ENCODE peak calls at places on chromosomes 11 and 22, in four cellular contexts. M is hepatocyte, A is BE2C, P is brain microvascular endothelial cell. T is an unnamed sample.
A peak's percentile ranks its signal among the peaks of the same experiment; 100 is the strongest.

GRCh38 chr11:17179972-17180371 is 27.8 kb downstream of the PIK3C2A start:
- DNase-seq in P (no peak), M (no peak), A (no peak), T (no peak)

GRCh38 chr11:20113147-20113435 is 47.2 kb downstream of the DBX1 start:
- DNase-seq in P (no peak), A (no peak), M (no peak), T (no peak)

GRCh38 chr22:36925388-36926290 is 12.2 kb downstream of the CSF2RB start:
- DNase-seq in A (no peak), M (no peak), P (no peak), T (peak; percentile 14)

GRCh38 chr22:24486501-24486921 is 8.6 kb upstream of the UPB1 start:
- DNase-seq in P (peak; percentile 82), A (no peak), M (no peak), T (peak; percentile 70)

GRCh38 chr11:99098751-99099150 is 78.0 kb downstream of the CNTN5 start:
- DNase-seq in P (no peak), A (no peak), M (no peak), T (no peak)

GRCh38 chr11:92306966-92307504 is 82.4 kb downstream of the FAT3 start:
- DNase-seq in P (no peak), M (no peak), A (peak; percentile 53), T (peak; percentile 16)

GRCh38 chr11:122584670-122585069 is 70.9 kb upstream of the UBASH3B start:
- DNase-seq in P (no peak), A (no peak), M (no peak), T (no peak)

GRCh38 chr11:65382036-65382803 is at the start of gene SLC25A45:
- DNase-seq in M (peak; percentile 97), A (peak; percentile 88), P (peak; percentile 98), T (peak; percentile 99)

GRCh38 chr22:27218012-27218483 is 560.7 kb downstream of the MIAT start:
- DNase-seq in A (peak; percentile 30), M (no peak), P (no peak), T (no peak)
- H3K4me3 ChIP-seq in A (no peak overlapping the region), M (no peak overlapping the region), P (no peak overlapping the region), T (no peak overlapping the region)

GRCh38 chr11:45895553-45896259 is 10.3 kb downstream of the MAPK8IP1 start:
- DNase-seq in P (no peak), A (no peak), M (no peak), T (no peak)
- TF ChIP-seq CTCF in P (no peak), A (no peak), M (no peak), T (no peak)

DNA sequence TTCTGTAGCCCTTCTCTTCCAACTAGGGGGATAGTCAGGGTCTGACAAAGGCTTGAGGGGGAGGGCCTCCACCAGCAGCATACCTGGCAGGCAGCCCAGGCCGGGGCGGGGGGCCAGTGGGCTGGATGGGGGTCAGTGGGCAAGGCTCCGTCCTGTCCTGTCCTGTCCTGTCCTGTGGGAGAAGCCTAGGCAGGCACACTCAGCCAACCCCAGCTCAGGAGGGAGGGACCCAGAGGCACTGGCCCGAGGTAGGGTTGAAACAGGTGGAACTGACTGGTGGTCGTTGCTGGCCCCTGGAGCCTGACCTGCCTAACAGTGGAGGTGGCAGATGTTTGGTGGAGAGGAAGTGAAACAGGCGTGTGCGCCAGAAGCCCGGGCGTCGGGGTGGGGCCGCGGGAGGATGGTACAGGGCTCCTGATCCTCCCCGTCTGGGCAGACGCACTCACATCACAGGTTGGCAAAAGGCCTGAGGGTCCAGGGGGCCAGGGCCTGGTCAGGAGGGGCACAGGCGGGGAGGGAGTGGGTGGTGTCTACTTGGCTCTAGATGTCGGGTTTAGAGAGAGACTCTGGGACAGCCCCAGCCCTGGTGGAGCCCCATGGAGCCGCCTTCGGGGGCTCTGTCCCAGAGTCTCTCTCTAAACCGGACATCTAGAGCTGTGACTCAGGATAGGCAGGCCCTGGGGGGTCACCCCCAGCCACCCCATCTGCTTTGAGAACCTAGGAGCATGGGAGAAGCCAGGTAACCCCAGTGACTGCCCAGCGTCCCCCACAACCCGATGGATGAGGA is 32.5 kb upstream of the GRAMD4 start:
- DNase-seq in P (no peak), A (no peak), M (peak; percentile 5), T (no peak)
- H3K4me3 ChIP-seq in P (no peak overlapping the region), A (no peak overlapping the region), M (no peak overlapping the region), T (no peak overlapping the region)

GRCh38 chr11:118792642-118793124 is 1.7 kb upstream of the DDX6 start:
- DNase-seq in P (peak; percentile 89), A (peak; percentile 78), M (peak; percentile 88), T (peak; percentile 91)

GRCh38 chr11:118791961-118792578 is 1.1 kb upstream of the DDX6 start:
- DNase-seq in M (peak; percentile 48), P (peak; percentile 2), A (peak; percentile 30), T (peak; percentile 11)

GRCh38 chr11:118790357-118791014 is 478 bp downstream of the DDX6 start:
- DNase-seq in P (peak; percentile 38), A (peak; percentile 77), M (peak; percentile 83), T (peak; percentile 53)

GRCh38 chr11:118789501-118790356 is 1.2 kb downstream of the DDX6 start:
- DNase-seq in M (peak; percentile 45), P (peak; percentile 1), A (no peak), T (peak; percentile 26)

GRCh38 chr11:118791015-118791960 is at the start of gene DDX6:
- DNase-seq in P (peak; percentile 83), A (peak; percentile 95), M (peak; percentile 94), T (peak; percentile 89)
- TF ChIP-seq CTCF in P (peak; percentile 40), A (peak; percentile 20), M (peak; percentile 33), T (peak; percentile 16)

GRCh38 chr22:19730662-19731360 is 7.5 kb downstream of the GP1BB start:
- DNase-seq in A (peak; percentile 87), P (peak; percentile 43), M (peak; percentile 89), T (peak; percentile 79)
- H3K4me3 ChIP-seq in A (peak overlapping the region; percentile 57), P (peak overlapping the region; percentile 54), M (peak overlapping the region; percentile 44), T (peak overlapping the region; percentile 47)

DNA sequence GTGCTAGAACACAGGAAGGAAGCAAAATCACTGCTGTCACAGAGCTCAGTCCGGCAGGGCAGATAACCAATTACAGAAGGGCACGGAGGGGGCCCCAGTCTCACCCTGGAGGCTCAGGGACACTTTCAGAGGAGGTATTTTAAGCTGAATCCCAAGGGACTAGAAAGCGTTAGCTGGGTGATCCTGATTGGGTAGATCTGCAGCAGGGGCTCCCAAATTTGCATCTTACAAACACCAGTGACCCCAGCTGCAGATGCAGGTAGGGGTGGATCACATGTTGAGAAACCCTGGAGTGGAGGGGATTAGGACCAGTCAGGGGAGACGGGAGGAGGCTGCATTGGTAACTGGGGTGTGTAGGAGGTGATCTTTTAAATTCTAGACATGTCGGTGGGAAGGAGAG is 91.4 kb downstream of the CSNK2A3 start:
- DNase-seq in A (no peak), P (no peak), M (no peak), T (no peak)
- TF ChIP-seq CTCF in A (no peak), P (no peak), M (no peak), T (no peak)

DNA sequence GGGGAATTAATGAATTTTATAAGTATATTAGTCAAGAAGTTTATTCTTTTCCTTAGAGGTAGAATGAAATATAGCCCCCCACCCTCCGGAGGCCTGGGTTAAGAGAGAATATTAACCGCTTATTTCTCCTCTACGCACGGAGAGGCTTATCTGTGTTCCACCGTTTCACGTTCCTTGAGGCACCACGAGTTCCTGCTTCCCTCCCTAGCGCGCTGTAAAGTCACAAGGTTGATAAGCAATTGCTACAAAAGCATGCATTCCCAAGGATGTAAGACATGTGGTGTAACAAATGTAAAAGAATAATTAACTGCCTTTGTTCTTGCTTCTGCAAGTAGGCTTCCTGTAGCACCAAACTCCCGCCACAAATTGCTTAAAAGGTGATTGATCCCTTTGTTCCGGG is 1.5 kb upstream of the ANKRD42 start:
- DNase-seq in M (peak; percentile 8), A (no peak), P (no peak), T (no peak)
- H3K4me3 ChIP-seq in M (no peak overlapping the region), A (no peak overlapping the region), P (peak overlapping the region; percentile 85), T (peak overlapping the region; percentile 71)